ENCODE peak calls at places on chromosomes 2 and 18, in five cellular contexts. J is GM23338, Z is ELR, A is NCI-H1436, T is hippocampal formation. N is an unnamed sample.

GRCh38 chr2:108354171-108354570 is 23.6 kb upstream of the SULT1C4 start:
- DNase-seq in Z (no peak), A (no peak), T (no peak), J (no peak), N (no peak)

GRCh38 chr18:24136967-24137373 is 1.9 kb upstream of the CABYR start:
- DNase-seq in A (no peak), T (no peak), Z (peak), J (peak), N (no peak)

GRCh38 chr2:231673348-231673770 is 35.0 kb upstream of the PTMA start:
- DNase-seq in A (no peak), Z (peak), J (peak), T (no peak), N (no peak)

GRCh38 chr2:6828299-6828584 is 37.5 kb downstream of the CMPK2 start:
- DNase-seq in T (no peak), A (peak), J (peak), Z (peak), N (peak)

GRCh38 chr2:186702499-186702898 is 8.6 kb downstream of the FAM171B start:
- DNase-seq in J (no peak), T (no peak), Z (no peak), A (no peak), N (no peak)

GRCh38 chr2:187552959-187553681 is 1.1 kb downstream of the TFPI start:
- DNase-seq in T (no peak), A (no peak), Z (peak), J (no peak), N (no peak)

GRCh38 chr2:71974846-71975245 is 172.8 kb downstream of the CYP26B1 start:
- DNase-seq in A (no peak), J (no peak), Z (no peak), T (no peak), N (no peak)

GRCh38 chr2:217947341-217948316 is 55.2 kb downstream of the TNS1 start:
- DNase-seq in A (no peak), Z (no peak), J (peak), T (peak), N (no peak)

GRCh38 chr2:35410431-35411061 is 945.0 kb upstream of the CRIM1 start:
- DNase-seq in J (peak), T (peak), Z (peak), A (peak), N (no peak)

N was measured in NCI-H2081 treated with DMSO at 0.1 percent for 48 hours.